ENCODE peak calls at places on chromosomes 4 and X, in ten cellular contexts. E is heart left ventricle; H is HEK293T; O is T-helper 22 cell; C is AML-193; S is substantia nigra; I is ELF-1; X is activated T-cell treated with anti-CD3 and anti-CD28 coated beads for 1 hour; V is stimulated activated CD4-positive, alpha-beta T cell treated with anti-CD3 and anti-CD28 coated beads, Interleukin-2, amount 100 ng/mL, for 48 hours; Z is omental fat pad. T is an unnamed sample.

GRCh38 chr4:68152411-68152810 is 22.7 kb upstream of the TMPRSS11F start:
- DNase-seq in X (no peak), E (no peak), I (no peak), H (no peak), S (no peak), V (no peak), C (no peak), Z (no peak), O (no peak), T (no peak)

GRCh38 chrX:46733226-46733625 is 25.7 kb downstream of the SLC9A7 start:
- DNase-seq in H (no peak), S (no peak), X (no peak), I (no peak), E (no peak), V (no peak), O (no peak), Z (no peak), C (no peak), T (no peak)

GRCh38 chr4:126541820-126542219 is 1090.9 kb upstream of the INTU start:
- DNase-seq in V (no peak), S (no peak), E (no peak), X (no peak), O (no peak), I (no peak), C (no peak), Z (no peak), H (no peak), T (no peak)

GRCh38 chr4:42786350-42787070 is 106.0 kb upstream of the GRXCR1 start:
- DNase-seq in X (no peak), I (peak), Z (no peak), V (no peak), S (no peak), O (no peak), E (no peak), H (no peak), C (no peak), T (peak)

GRCh38 chrX:56813318-56813837 is 84.3 kb downstream of the NBDY start:
- DNase-seq in E (no peak), V (no peak), C (peak), S (no peak), Z (no peak), H (no peak), I (no peak), X (no peak), O (peak), T (peak)

GRCh38 chr4:165464813-165465381 is 86.1 kb downstream of the CPE start:
- DNase-seq in X (no peak), Z (no peak), E (no peak), I (no peak), H (peak), V (no peak), S (no peak), C (peak), O (no peak), T (no peak)

GRCh38 chrX:56745019-56745418 is 16.0 kb downstream of the NBDY start:
- DNase-seq in V (no peak), H (no peak), O (no peak), E (no peak), X (no peak), C (no peak), I (no peak), Z (no peak), S (no peak), T (no peak)

GRCh38 chrX:85493821-85494220 is 114.4 kb upstream of the POF1B start:
- DNase-seq in H (no peak), O (no peak), C (no peak), V (no peak), Z (no peak), S (no peak), I (no peak), E (no peak), X (no peak), T (no peak)

GRCh38 chr4:169379688-169380087 is 108.9 kb upstream of the SH3RF1 start:
- DNase-seq in V (no peak), H (no peak), S (no peak), I (no peak), O (no peak), X (no peak), C (no peak), E (no peak), Z (no peak), T (no peak)

GRCh38 chr4:8568068-8568668 is 12.0 kb upstream of the GPR78 start:
- DNase-seq in V (no peak), Z (no peak), I (peak), E (no peak), C (no peak), X (no peak), O (no peak), H (no peak), S (no peak), T (peak)

GRCh38 chrX:142549923-142550322 is 344.8 kb upstream of the MAGEC2 start:
- DNase-seq in V (no peak), X (no peak), E (no peak), C (no peak), Z (no peak), O (no peak), S (no peak), H (no peak), I (no peak), T (no peak)

GRCh38 chr4:25943312-25943711 is 29.3 kb downstream of the SMIM20 start:
- DNase-seq in S (no peak), E (no peak), Z (no peak), I (no peak), V (no peak), H (no peak), O (no peak), X (no peak), C (no peak), T (no peak)

GRCh38 chrX:38634665-38635064 is 73.3 kb downstream of the TSPAN7 start:
- DNase-seq in E (no peak), C (no peak), I (no peak), V (no peak), Z (no peak), S (no peak), H (no peak), X (no peak), O (no peak), T (no peak)

T was measured in endodermal cell.